ENCODE peak calls at places on chromosomes 7 and 10, in four cellular contexts. Y is HL-60, B is K562, A is GM12878. N is an unnamed sample.

GRCh38 chr7:135714534-135715009 is 13.4 kb downstream of the SLC13A4 start:
- DNase-seq in Y (no peak), B (no peak), A (no peak), N (no peak)

GRCh38 chr7:920351-921070 is 34.0 kb downstream of the ADAP1 start:
- DNase-seq in Y (no peak), A (no peak), B (no peak), N (no peak)

GRCh38 chr7:140263277-140263676 is 86.5 kb upstream of the KDM7A start:
- DNase-seq in B (no peak), Y (peak), A (no peak), N (no peak)

GRCh38 chr10:35822316-35822715 is 180.2 kb upstream of the FZD8 start:
- DNase-seq in Y (no peak), B (no peak), A (no peak), N (no peak)

GRCh38 chr7:7868245-7868899 is 100.2 kb upstream of the GLCCI1 start:
- DNase-seq in B (no peak), Y (peak), A (no peak), N (no peak)

GRCh38 chr10:18687706-18688105 is 28.5 kb downstream of the ARL5B start:
- DNase-seq in Y (no peak), B (no peak), A (no peak), N (no peak)

GRCh38 chr10:44395902-44396670 is 11.2 kb upstream of the CXCL12 start:
- DNase-seq in Y (no peak), B (no peak), A (no peak), N (no peak)

GRCh38 chr7:24821045-24821853 is 64.0 kb upstream of the GSDME start:
- DNase-seq in Y (peak), A (peak), B (peak), N (no peak)

GRCh38 chr7:43572516-43573049 is 10.3 kb upstream of the STK17A start:
- DNase-seq in A (no peak), Y (peak), B (peak), N (no peak)

GRCh38 chr10:78450807-78451485 is 417.3 kb downstream of the RPS24 start:
- DNase-seq in B (no peak), A (no peak), Y (no peak), N (no peak)

GRCh38 chr10:110016037-110016436 is 8.3 kb downstream of the ADD3 start:
- DNase-seq in A (no peak), B (no peak), Y (no peak), N (no peak)

GRCh38 chr7:150378115-150378852 is 846 bp upstream of the ZNF775 start:
- DNase-seq in Y (peak), B (peak), A (no peak), N (no peak)

GRCh38 chr7:101094791-101095375 is 9.6 kb downstream of the TRIM56 start:
- DNase-seq in B (peak), Y (peak), A (no peak), N (no peak)

GRCh38 chr7:35491233-35491632 is 203.7 kb downstream of the HERPUD2 start:
- DNase-seq in Y (no peak), A (no peak), B (no peak), N (no peak)

GRCh38 chr7:38052786-38053185 is 125.3 kb upstream of the STARD3NL start:
- DNase-seq in Y (no peak), B (no peak), A (no peak), N (no peak)

GRCh38 chr10:99767901-99768300 is 14.5 kb upstream of the ABCC2 start:
- DNase-seq in Y (no peak), B (no peak), A (no peak), N (no peak)

GRCh38 chr10:78181381-78182055 is 147.9 kb downstream of the RPS24 start:
- DNase-seq in A (no peak), Y (no peak), B (no peak), N (no peak)

GRCh38 chr7:135584362-135585353 is 26.9 kb downstream of the NUP205 start:
- DNase-seq in B (no peak), A (no peak), Y (no peak), N (no peak)

GRCh38 chr7:64639267-64640001 is 26.5 kb upstream of the ZNF107 start:
- DNase-seq in B (no peak), Y (no peak), A (no peak), N (no peak)
- TF ChIP-seq SPI1 in B (no peak), Y (no peak), A (no peak), N (no peak)

GRCh38 chr10:80530816-80531215 is 6.9 kb upstream of the SH2D4B start:
- DNase-seq in Y (no peak), A (no peak), B (no peak), N (no peak)

GRCh38 chr10:80530251-80530650 is 7.5 kb upstream of the SH2D4B start:
- DNase-seq in Y (peak), A (no peak), B (no peak), N (no peak)

GRCh38 chr10:80528185-80528700 is 9.5 kb upstream of the SH2D4B start:
- DNase-seq in B (no peak), A (no peak), Y (peak), N (no peak)

GRCh38 chr10:80528901-80529300 is 8.8 kb upstream of the SH2D4B start:
- DNase-seq in A (no peak), Y (no peak), B (no peak), N (no peak)

GRCh38 chr10:80529604-80530003 is 8.1 kb upstream of the SH2D4B start:
- DNase-seq in A (no peak), Y (peak), B (no peak), N (no peak)
- TF ChIP-seq POLR2AphosphoS5 in A (no peak), Y (no peak), B (no peak), N (no peak)

GRCh38 chr10:94630017-94630688 is 53.4 kb upstream of the CYP2C18 start:
- DNase-seq in Y (no peak), A (no peak), B (peak), N (no peak)
- TF ChIP-seq SPI1 in Y (no peak), A (no peak), B (no peak), N (no peak)

GRCh38 chr10:122224159-122224558 is 46.9 kb upstream of the BTBD16 start:
- DNase-seq in A (no peak), B (no peak), Y (no peak), N (no peak)

GRCh38 chr10:122221958-122222357 is 49.1 kb upstream of the BTBD16 start:
- DNase-seq in A (no peak), Y (no peak), B (no peak), N (no peak)

GRCh38 chr10:122222638-122223037 is 48.5 kb upstream of the BTBD16 start:
- DNase-seq in Y (no peak), A (no peak), B (no peak), N (no peak)

GRCh38 chr10:122219340-122219739 is 51.8 kb upstream of the BTBD16 start:
- DNase-seq in A (no peak), Y (no peak), B (no peak), N (no peak)

GRCh38 chr10:122220736-122221135 is 50.4 kb upstream of the BTBD16 start:
- DNase-seq in A (no peak), Y (no peak), B (no peak), N (no peak)
- TF ChIP-seq POLR2AphosphoS5 in A (no peak), Y (no peak), B (no peak), N (no peak)

DNA sequence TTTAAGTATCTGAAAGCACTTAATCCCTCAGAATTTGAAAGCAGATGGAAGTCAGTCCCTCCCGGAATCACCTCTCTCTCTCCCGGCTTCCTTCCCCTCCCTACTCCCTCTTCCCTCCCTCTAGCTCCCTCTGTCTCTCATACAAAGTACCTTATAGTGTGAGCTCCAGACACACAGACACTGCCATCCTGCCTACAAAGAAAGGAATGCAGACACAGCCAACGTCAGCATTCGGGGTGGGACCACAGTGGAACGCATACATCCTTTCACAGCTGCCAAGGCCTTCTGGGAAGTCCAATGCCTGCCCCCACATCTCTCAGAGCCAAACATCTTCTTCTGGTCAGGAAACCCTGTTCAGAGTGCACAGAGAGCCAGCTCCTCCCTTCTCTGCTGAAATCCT is 9.3 kb downstream of the NOD1 start:
- DNase-seq in Y (no peak), A (no peak), B (no peak), N (no peak)
- TF ChIP-seq SPI1 in Y (no peak), A (no peak), B (no peak), N (no peak)

GRCh38 chr10:11183000-11183399 is 165.3 kb downstream of the CELF2 start:
- DNase-seq in Y (no peak), B (no peak), A (no peak), N (no peak)
- TF ChIP-seq POLR2AphosphoS5 in Y (no peak), B (no peak), A (no peak), N (no peak)

N was measured in GM12891.